ENCODE peak calls at places on chromosomes 1 and 21, in nine cellular contexts. One of them, this sample, is unnamed.

GRCh38 chr1:201376464-201377374 is 761 bp downstream of the TNNT2 start:
- DNase-seq in activated naive CD4-positive, alpha-beta T cell treated with anti-CD3 and anti-CD28 coated beads, Interleukin-2, amount 10 ng/mL, durations not matched to agents 7 days and 5 days: peak
- DNase-seq in cardiac muscle cell: peak
- DNase-seq in CD8-positive, alpha-beta memory T cell: no peak
- DNase-seq in right cardiac atrium: no peak
- DNase-seq in NCI-H1105 treated with DMSO at 0.1 percent for 48 hours: no peak
- DNase-seq in immature natural killer cell: no peak
- DNase-seq in fibroblast of the aortic adventitia: peak
- DNase-seq in ACHN: peak
- DNase-seq in this sample: no peak

GRCh38 chr1:192544983-192545393 is 30.6 kb upstream of the RGS1 start:
- DNase-seq in activated naive CD4-positive, alpha-beta T cell treated with anti-CD3 and anti-CD28 coated beads, Interleukin-2, amount 10 ng/mL, durations not matched to agents 7 days and 5 days: no peak
- DNase-seq in cardiac muscle cell: peak
- DNase-seq in CD8-positive, alpha-beta memory T cell: no peak
- DNase-seq in right cardiac atrium: no peak
- DNase-seq in NCI-H1105 treated with DMSO at 0.1 percent for 48 hours: no peak
- DNase-seq in immature natural killer cell: peak
- DNase-seq in fibroblast of the aortic adventitia: peak
- DNase-seq in ACHN: peak
- DNase-seq in this sample: no peak

GRCh38 chr1:58607391-58607790 is 30.3 kb upstream of the TACSTD2 start:
- DNase-seq in activated naive CD4-positive, alpha-beta T cell treated with anti-CD3 and anti-CD28 coated beads, Interleukin-2, amount 10 ng/mL, durations not matched to agents 7 days and 5 days: no peak
- DNase-seq in cardiac muscle cell: no peak
- DNase-seq in CD8-positive, alpha-beta memory T cell: no peak
- DNase-seq in right cardiac atrium: no peak
- DNase-seq in NCI-H1105 treated with DMSO at 0.1 percent for 48 hours: no peak
- DNase-seq in immature natural killer cell: no peak
- DNase-seq in fibroblast of the aortic adventitia: no peak
- DNase-seq in ACHN: no peak
- DNase-seq in this sample: no peak

GRCh38 chr1:228872080-228872479 is 136.8 kb downstream of the RHOU start:
- DNase-seq in activated naive CD4-positive, alpha-beta T cell treated with anti-CD3 and anti-CD28 coated beads, Interleukin-2, amount 10 ng/mL, durations not matched to agents 7 days and 5 days: no peak
- DNase-seq in cardiac muscle cell: no peak
- DNase-seq in CD8-positive, alpha-beta memory T cell: no peak
- DNase-seq in right cardiac atrium: no peak
- DNase-seq in NCI-H1105 treated with DMSO at 0.1 percent for 48 hours: no peak
- DNase-seq in immature natural killer cell: no peak
- DNase-seq in fibroblast of the aortic adventitia: no peak
- DNase-seq in ACHN: no peak
- DNase-seq in this sample: no peak

GRCh38 chr1:54807756-54808155 is 6.6 kb upstream of the TTC22 start:
- DNase-seq in activated naive CD4-positive, alpha-beta T cell treated with anti-CD3 and anti-CD28 coated beads, Interleukin-2, amount 10 ng/mL, durations not matched to agents 7 days and 5 days: no peak
- DNase-seq in cardiac muscle cell: no peak
- DNase-seq in CD8-positive, alpha-beta memory T cell: no peak
- DNase-seq in right cardiac atrium: no peak
- DNase-seq in NCI-H1105 treated with DMSO at 0.1 percent for 48 hours: no peak
- DNase-seq in immature natural killer cell: no peak
- DNase-seq in fibroblast of the aortic adventitia: no peak
- DNase-seq in ACHN: no peak
- DNase-seq in this sample: no peak

GRCh38 chr1:27555700-27556424 is 48.1 kb downstream of the AHDC1 start:
- DNase-seq in activated naive CD4-positive, alpha-beta T cell treated with anti-CD3 and anti-CD28 coated beads, Interleukin-2, amount 10 ng/mL, durations not matched to agents 7 days and 5 days: peak
- DNase-seq in cardiac muscle cell: peak
- DNase-seq in CD8-positive, alpha-beta memory T cell: no peak
- DNase-seq in right cardiac atrium: peak
- DNase-seq in NCI-H1105 treated with DMSO at 0.1 percent for 48 hours: no peak
- DNase-seq in immature natural killer cell: peak
- DNase-seq in fibroblast of the aortic adventitia: peak
- DNase-seq in ACHN: no peak
- DNase-seq in this sample: no peak

GRCh38 chr21:42973309-42973990 is 912 bp upstream of the PKNOX1 start:
- DNase-seq in activated naive CD4-positive, alpha-beta T cell treated with anti-CD3 and anti-CD28 coated beads, Interleukin-2, amount 10 ng/mL, durations not matched to agents 7 days and 5 days: peak
- DNase-seq in cardiac muscle cell: no peak
- DNase-seq in CD8-positive, alpha-beta memory T cell: no peak
- DNase-seq in right cardiac atrium: no peak
- DNase-seq in NCI-H1105 treated with DMSO at 0.1 percent for 48 hours: no peak
- DNase-seq in immature natural killer cell: no peak
- DNase-seq in fibroblast of the aortic adventitia: no peak
- DNase-seq in ACHN: no peak
- DNase-seq in this sample: no peak

GRCh38 chr1:94191216-94191615 is 46.2 kb downstream of the ARHGAP29 start:
- DNase-seq in activated naive CD4-positive, alpha-beta T cell treated with anti-CD3 and anti-CD28 coated beads, Interleukin-2, amount 10 ng/mL, durations not matched to agents 7 days and 5 days: no peak
- DNase-seq in cardiac muscle cell: no peak
- DNase-seq in CD8-positive, alpha-beta memory T cell: no peak
- DNase-seq in right cardiac atrium: no peak
- DNase-seq in NCI-H1105 treated with DMSO at 0.1 percent for 48 hours: peak
- DNase-seq in immature natural killer cell: no peak
- DNase-seq in fibroblast of the aortic adventitia: no peak
- DNase-seq in ACHN: no peak
- DNase-seq in this sample: no peak

GRCh38 chr1:8145525-8145924 is 119.4 kb upstream of the ERRFI1 start:
- DNase-seq in activated naive CD4-positive, alpha-beta T cell treated with anti-CD3 and anti-CD28 coated beads, Interleukin-2, amount 10 ng/mL, durations not matched to agents 7 days and 5 days: no peak
- DNase-seq in cardiac muscle cell: no peak
- DNase-seq in CD8-positive, alpha-beta memory T cell: no peak
- DNase-seq in right cardiac atrium: no peak
- DNase-seq in NCI-H1105 treated with DMSO at 0.1 percent for 48 hours: no peak
- DNase-seq in immature natural killer cell: peak
- DNase-seq in fibroblast of the aortic adventitia: no peak
- DNase-seq in ACHN: no peak
- DNase-seq in this sample: no peak

GRCh38 chr21:36330904-36331303 is 10.9 kb downstream of the MORC3 start:
- DNase-seq in activated naive CD4-positive, alpha-beta T cell treated with anti-CD3 and anti-CD28 coated beads, Interleukin-2, amount 10 ng/mL, durations not matched to agents 7 days and 5 days: peak
- DNase-seq in cardiac muscle cell: peak
- DNase-seq in CD8-positive, alpha-beta memory T cell: peak
- DNase-seq in right cardiac atrium: peak
- DNase-seq in NCI-H1105 treated with DMSO at 0.1 percent for 48 hours: no peak
- DNase-seq in immature natural killer cell: peak
- DNase-seq in fibroblast of the aortic adventitia: peak
- DNase-seq in ACHN: peak
- DNase-seq in this sample: peak

GRCh38 chr1:87863317-87863716 is 534.6 kb downstream of the LMO4 start:
- DNase-seq in activated naive CD4-positive, alpha-beta T cell treated with anti-CD3 and anti-CD28 coated beads, Interleukin-2, amount 10 ng/mL, durations not matched to agents 7 days and 5 days: no peak
- DNase-seq in cardiac muscle cell: no peak
- DNase-seq in CD8-positive, alpha-beta memory T cell: no peak
- DNase-seq in right cardiac atrium: no peak
- DNase-seq in NCI-H1105 treated with DMSO at 0.1 percent for 48 hours: no peak
- DNase-seq in immature natural killer cell: no peak
- DNase-seq in fibroblast of the aortic adventitia: no peak
- DNase-seq in ACHN: no peak
- DNase-seq in this sample: no peak

GRCh38 chr1:188670837-188671236 is 1806.8 kb downstream of the BRINP3 start:
- DNase-seq in activated naive CD4-positive, alpha-beta T cell treated with anti-CD3 and anti-CD28 coated beads, Interleukin-2, amount 10 ng/mL, durations not matched to agents 7 days and 5 days: no peak
- DNase-seq in cardiac muscle cell: no peak
- DNase-seq in CD8-positive, alpha-beta memory T cell: no peak
- DNase-seq in right cardiac atrium: no peak
- DNase-seq in NCI-H1105 treated with DMSO at 0.1 percent for 48 hours: no peak
- DNase-seq in immature natural killer cell: no peak
- DNase-seq in fibroblast of the aortic adventitia: no peak
- DNase-seq in ACHN: peak
- DNase-seq in this sample: no peak

GRCh38 chr21:35932232-35932911 is 128.0 kb downstream of the SETD4 start:
- DNase-seq in activated naive CD4-positive, alpha-beta T cell treated with anti-CD3 and anti-CD28 coated beads, Interleukin-2, amount 10 ng/mL, durations not matched to agents 7 days and 5 days: peak
- DNase-seq in cardiac muscle cell: peak
- DNase-seq in CD8-positive, alpha-beta memory T cell: no peak
- DNase-seq in right cardiac atrium: peak
- DNase-seq in NCI-H1105 treated with DMSO at 0.1 percent for 48 hours: peak
- DNase-seq in immature natural killer cell: no peak
- DNase-seq in fibroblast of the aortic adventitia: peak
- DNase-seq in ACHN: peak
- DNase-seq in this sample: peak

GRCh38 chr1:68049941-68050878 is at the start of gene DIRAS3:
- DNase-seq in activated naive CD4-positive, alpha-beta T cell treated with anti-CD3 and anti-CD28 coated beads, Interleukin-2, amount 10 ng/mL, durations not matched to agents 7 days and 5 days: no peak
- DNase-seq in cardiac muscle cell: peak
- DNase-seq in CD8-positive, alpha-beta memory T cell: no peak
- DNase-seq in right cardiac atrium: no peak
- DNase-seq in NCI-H1105 treated with DMSO at 0.1 percent for 48 hours: no peak
- DNase-seq in immature natural killer cell: no peak
- DNase-seq in fibroblast of the aortic adventitia: peak
- DNase-seq in ACHN: peak
- DNase-seq in this sample: no peak

GRCh38 chr1:104945406-104945805 is 1195.7 kb downstream of the AMY1C start:
- DNase-seq in activated naive CD4-positive, alpha-beta T cell treated with anti-CD3 and anti-CD28 coated beads, Interleukin-2, amount 10 ng/mL, durations not matched to agents 7 days and 5 days: no peak
- DNase-seq in cardiac muscle cell: no peak
- DNase-seq in CD8-positive, alpha-beta memory T cell: no peak
- DNase-seq in right cardiac atrium: no peak
- DNase-seq in NCI-H1105 treated with DMSO at 0.1 percent for 48 hours: no peak
- DNase-seq in immature natural killer cell: no peak
- DNase-seq in fibroblast of the aortic adventitia: no peak
- DNase-seq in ACHN: no peak
- DNase-seq in this sample: no peak

GRCh38 chr1:167212025-167212424 is 8.7 kb upstream of the POU2F1 start:
- DNase-seq in activated naive CD4-positive, alpha-beta T cell treated with anti-CD3 and anti-CD28 coated beads, Interleukin-2, amount 10 ng/mL, durations not matched to agents 7 days and 5 days: no peak
- DNase-seq in cardiac muscle cell: no peak
- DNase-seq in CD8-positive, alpha-beta memory T cell: no peak
- DNase-seq in right cardiac atrium: no peak
- DNase-seq in NCI-H1105 treated with DMSO at 0.1 percent for 48 hours: no peak
- DNase-seq in immature natural killer cell: no peak
- DNase-seq in fibroblast of the aortic adventitia: no peak
- DNase-seq in ACHN: no peak
- DNase-seq in this sample: no peak

GRCh38 chr21:33067457-33067856 is 2.5 kb upstream of the OLIG1 start:
- DNase-seq in activated naive CD4-positive, alpha-beta T cell treated with anti-CD3 and anti-CD28 coated beads, Interleukin-2, amount 10 ng/mL, durations not matched to agents 7 days and 5 days: no peak
- DNase-seq in cardiac muscle cell: no peak
- DNase-seq in CD8-positive, alpha-beta memory T cell: no peak
- DNase-seq in right cardiac atrium: no peak
- DNase-seq in NCI-H1105 treated with DMSO at 0.1 percent for 48 hours: no peak
- DNase-seq in immature natural killer cell: no peak
- DNase-seq in fibroblast of the aortic adventitia: no peak
- DNase-seq in ACHN: no peak
- DNase-seq in this sample: no peak

GRCh38 chr1:79235221-79236002 is 228.9 kb upstream of the ADGRL4 start:
- DNase-seq in activated naive CD4-positive, alpha-beta T cell treated with anti-CD3 and anti-CD28 coated beads, Interleukin-2, amount 10 ng/mL, durations not matched to agents 7 days and 5 days: no peak
- DNase-seq in cardiac muscle cell: peak
- DNase-seq in CD8-positive, alpha-beta memory T cell: no peak
- DNase-seq in right cardiac atrium: no peak
- DNase-seq in NCI-H1105 treated with DMSO at 0.1 percent for 48 hours: no peak
- DNase-seq in immature natural killer cell: no peak
- DNase-seq in fibroblast of the aortic adventitia: peak
- DNase-seq in ACHN: no peak
- DNase-seq in this sample: no peak

GRCh38 chr1:20166047-20166446 is 19.8 kb upstream of the UBXN10 start:
- DNase-seq in activated naive CD4-positive, alpha-beta T cell treated with anti-CD3 and anti-CD28 coated beads, Interleukin-2, amount 10 ng/mL, durations not matched to agents 7 days and 5 days: no peak
- DNase-seq in cardiac muscle cell: peak
- DNase-seq in CD8-positive, alpha-beta memory T cell: no peak
- DNase-seq in right cardiac atrium: no peak
- DNase-seq in NCI-H1105 treated with DMSO at 0.1 percent for 48 hours: no peak
- DNase-seq in immature natural killer cell: no peak
- DNase-seq in fibroblast of the aortic adventitia: no peak
- DNase-seq in ACHN: no peak
- DNase-seq in this sample: no peak

GRCh38 chr1:109782927-109783326 is 19.2 kb upstream of the EPS8L3 start:
- DNase-seq in activated naive CD4-positive, alpha-beta T cell treated with anti-CD3 and anti-CD28 coated beads, Interleukin-2, amount 10 ng/mL, durations not matched to agents 7 days and 5 days: no peak
- DNase-seq in cardiac muscle cell: no peak
- DNase-seq in CD8-positive, alpha-beta memory T cell: no peak
- DNase-seq in right cardiac atrium: no peak
- DNase-seq in NCI-H1105 treated with DMSO at 0.1 percent for 48 hours: no peak
- DNase-seq in immature natural killer cell: no peak
- DNase-seq in fibroblast of the aortic adventitia: no peak
- DNase-seq in ACHN: no peak
- DNase-seq in this sample: no peak

GRCh38 chr1:66356605-66357004 is 177.3 kb upstream of the SGIP1 start:
- DNase-seq in activated naive CD4-positive, alpha-beta T cell treated with anti-CD3 and anti-CD28 coated beads, Interleukin-2, amount 10 ng/mL, durations not matched to agents 7 days and 5 days: no peak
- DNase-seq in cardiac muscle cell: no peak
- DNase-seq in CD8-positive, alpha-beta memory T cell: no peak
- DNase-seq in right cardiac atrium: no peak
- DNase-seq in NCI-H1105 treated with DMSO at 0.1 percent for 48 hours: no peak
- DNase-seq in immature natural killer cell: no peak
- DNase-seq in fibroblast of the aortic adventitia: no peak
- DNase-seq in ACHN: no peak
- DNase-seq in this sample: no peak

GRCh38 chr1:47805020-47805419 is 192.2 kb downstream of the TRABD2B start:
- DNase-seq in activated naive CD4-positive, alpha-beta T cell treated with anti-CD3 and anti-CD28 coated beads, Interleukin-2, amount 10 ng/mL, durations not matched to agents 7 days and 5 days: no peak
- DNase-seq in cardiac muscle cell: no peak
- DNase-seq in CD8-positive, alpha-beta memory T cell: no peak
- DNase-seq in right cardiac atrium: no peak
- DNase-seq in NCI-H1105 treated with DMSO at 0.1 percent for 48 hours: no peak
- DNase-seq in immature natural killer cell: no peak
- DNase-seq in fibroblast of the aortic adventitia: no peak
- DNase-seq in ACHN: no peak
- DNase-seq in this sample: no peak

GRCh38 chr1:167416506-167416905 is 101.8 kb downstream of the CD247 start:
- DNase-seq in activated naive CD4-positive, alpha-beta T cell treated with anti-CD3 and anti-CD28 coated beads, Interleukin-2, amount 10 ng/mL, durations not matched to agents 7 days and 5 days: no peak
- DNase-seq in cardiac muscle cell: no peak
- DNase-seq in CD8-positive, alpha-beta memory T cell: no peak
- DNase-seq in right cardiac atrium: no peak
- DNase-seq in NCI-H1105 treated with DMSO at 0.1 percent for 48 hours: no peak
- DNase-seq in immature natural killer cell: no peak
- DNase-seq in fibroblast of the aortic adventitia: no peak
- DNase-seq in ACHN: no peak
- DNase-seq in this sample: no peak

GRCh38 chr21:15252437-15252836 is 187.6 kb upstream of the NRIP1 start:
- DNase-seq in activated naive CD4-positive, alpha-beta T cell treated with anti-CD3 and anti-CD28 coated beads, Interleukin-2, amount 10 ng/mL, durations not matched to agents 7 days and 5 days: no peak
- DNase-seq in cardiac muscle cell: no peak
- DNase-seq in CD8-positive, alpha-beta memory T cell: no peak
- DNase-seq in right cardiac atrium: no peak
- DNase-seq in NCI-H1105 treated with DMSO at 0.1 percent for 48 hours: no peak
- DNase-seq in immature natural killer cell: no peak
- DNase-seq in fibroblast of the aortic adventitia: no peak
- DNase-seq in ACHN: no peak
- DNase-seq in this sample: no peak

GRCh38 chr1:147924813-147925212 is 3.4 kb upstream of the GPR89B start:
- DNase-seq in activated naive CD4-positive, alpha-beta T cell treated with anti-CD3 and anti-CD28 coated beads, Interleukin-2, amount 10 ng/mL, durations not matched to agents 7 days and 5 days: no peak
- DNase-seq in cardiac muscle cell: no peak
- DNase-seq in CD8-positive, alpha-beta memory T cell: no peak
- DNase-seq in right cardiac atrium: no peak
- DNase-seq in NCI-H1105 treated with DMSO at 0.1 percent for 48 hours: no peak
- DNase-seq in immature natural killer cell: no peak
- DNase-seq in fibroblast of the aortic adventitia: no peak
- DNase-seq in ACHN: no peak
- DNase-seq in this sample: no peak

GRCh38 chr1:150536836-150537731 is 12.1 kb upstream of the ADAMTSL4 start:
- DNase-seq in activated naive CD4-positive, alpha-beta T cell treated with anti-CD3 and anti-CD28 coated beads, Interleukin-2, amount 10 ng/mL, durations not matched to agents 7 days and 5 days: no peak
- DNase-seq in cardiac muscle cell: no peak
- DNase-seq in CD8-positive, alpha-beta memory T cell: no peak
- DNase-seq in right cardiac atrium: no peak
- DNase-seq in NCI-H1105 treated with DMSO at 0.1 percent for 48 hours: no peak
- DNase-seq in immature natural killer cell: no peak
- DNase-seq in fibroblast of the aortic adventitia: no peak
- DNase-seq in ACHN: no peak
- DNase-seq in this sample: no peak

GRCh38 chr1:12424150-12424549 is 193.9 kb downstream of the DHRS3 start:
- DNase-seq in activated naive CD4-positive, alpha-beta T cell treated with anti-CD3 and anti-CD28 coated beads, Interleukin-2, amount 10 ng/mL, durations not matched to agents 7 days and 5 days: no peak
- DNase-seq in cardiac muscle cell: peak
- DNase-seq in CD8-positive, alpha-beta memory T cell: no peak
- DNase-seq in right cardiac atrium: no peak
- DNase-seq in NCI-H1105 treated with DMSO at 0.1 percent for 48 hours: no peak
- DNase-seq in immature natural killer cell: no peak
- DNase-seq in fibroblast of the aortic adventitia: peak
- DNase-seq in ACHN: no peak
- DNase-seq in this sample: no peak

GRCh38 chr21:44711327-44712202 is at the start of gene TSPEAR:
- DNase-seq in activated naive CD4-positive, alpha-beta T cell treated with anti-CD3 and anti-CD28 coated beads, Interleukin-2, amount 10 ng/mL, durations not matched to agents 7 days and 5 days: peak
- DNase-seq in cardiac muscle cell: no peak
- DNase-seq in CD8-positive, alpha-beta memory T cell: no peak
- DNase-seq in right cardiac atrium: no peak
- DNase-seq in NCI-H1105 treated with DMSO at 0.1 percent for 48 hours: peak
- DNase-seq in immature natural killer cell: no peak
- DNase-seq in fibroblast of the aortic adventitia: no peak
- DNase-seq in ACHN: no peak
- DNase-seq in this sample: peak

GRCh38 chr1:1212780-1213152 is 1.2 kb downstream of the TNFRSF4 start:
- DNase-seq in activated naive CD4-positive, alpha-beta T cell treated with anti-CD3 and anti-CD28 coated beads, Interleukin-2, amount 10 ng/mL, durations not matched to agents 7 days and 5 days: peak
- DNase-seq in cardiac muscle cell: peak
- DNase-seq in CD8-positive, alpha-beta memory T cell: peak
- DNase-seq in right cardiac atrium: peak
- DNase-seq in NCI-H1105 treated with DMSO at 0.1 percent for 48 hours: no peak
- DNase-seq in immature natural killer cell: peak
- DNase-seq in fibroblast of the aortic adventitia: no peak
- DNase-seq in ACHN: no peak
- DNase-seq in this sample: no peak

GRCh38 chr1:112618114-112618720 is 724 bp downstream of the ST7L start:
- DNase-seq in activated naive CD4-positive, alpha-beta T cell treated with anti-CD3 and anti-CD28 coated beads, Interleukin-2, amount 10 ng/mL, durations not matched to agents 7 days and 5 days: peak
- DNase-seq in cardiac muscle cell: peak
- DNase-seq in CD8-positive, alpha-beta memory T cell: no peak
- DNase-seq in right cardiac atrium: no peak
- DNase-seq in NCI-H1105 treated with DMSO at 0.1 percent for 48 hours: peak
- DNase-seq in immature natural killer cell: peak
- DNase-seq in fibroblast of the aortic adventitia: peak
- DNase-seq in ACHN: no peak
- DNase-seq in this sample: no peak

GRCh38 chr21:26096972-26097371 is 73.6 kb downstream of the APP start:
- DNase-seq in activated naive CD4-positive, alpha-beta T cell treated with anti-CD3 and anti-CD28 coated beads, Interleukin-2, amount 10 ng/mL, durations not matched to agents 7 days and 5 days: no peak
- DNase-seq in cardiac muscle cell: no peak
- DNase-seq in CD8-positive, alpha-beta memory T cell: no peak
- DNase-seq in right cardiac atrium: no peak
- DNase-seq in NCI-H1105 treated with DMSO at 0.1 percent for 48 hours: no peak
- DNase-seq in immature natural killer cell: no peak
- DNase-seq in fibroblast of the aortic adventitia: no peak
- DNase-seq in ACHN: no peak
- DNase-seq in this sample: no peak